ENCODE peak calls at places on chromosome 1, in ten cellular contexts. D is left ventricle myocardium inferior, H is GM12878, B is MM.1S, S is tibial nerve, U is PC-3, G is uterus, T is psoas muscle, Q is left lung, Z is heart left ventricle. O is an unnamed sample. For H3K27me3 and H3K4me1, the result is how much of the 10 kb centered on the place peaks cover.

GRCh38 chr1:85806236-85806965 is 98.2 kb upstream of the ZNHIT6 start:
- DNase-seq in D (no peak), Z (no peak), H (no peak), B (no peak), U (no peak), S (no peak), Q (no peak), G (no peak), T (no peak), O (no peak)

GRCh38 chr1:24021403-24022266 is 41.5 kb upstream of the SRSF10 start:
- DNase-seq in Q (no peak), T (no peak), D (peak), H (no peak), Z (peak), B (no peak), S (no peak), G (no peak), U (no peak), O (peak)

GRCh38 chr1:111497592-111497991 is 5.8 kb downstream of the ADORA3 start:
- DNase-seq in T (no peak), G (no peak), H (no peak), Q (no peak), U (no peak), D (no peak), S (no peak), Z (no peak), B (no peak), O (no peak)

GRCh38 chr1:75618382-75618781 is 7.5 kb upstream of the SLC44A5 start:
- DNase-seq in B (no peak), Q (no peak), S (no peak), H (no peak), D (no peak), T (no peak), U (peak), Z (no peak), G (no peak), O (no peak)

GRCh38 chr1:228058172-228058980 is 24.1 kb upstream of the ARF1 start:
- DNase-seq in T (peak), Q (no peak), S (no peak), H (no peak), G (no peak), Z (no peak), U (no peak), D (no peak), B (no peak), O (no peak)

GRCh38 chr1:38134294-38134755 is 87.7 kb upstream of the POU3F1 start:
- DNase-seq in S (no peak), Z (no peak), D (no peak), Q (no peak), H (no peak), U (no peak), T (no peak), B (no peak), G (no peak), O (no peak)

GRCh38 chr1:87437663-87438295 is 109.1 kb downstream of the LMO4 start:
- DNase-seq in U (no peak), D (no peak), H (no peak), T (no peak), Z (no peak), S (no peak), G (no peak), Q (no peak), B (no peak), O (no peak)

GRCh38 chr1:15033264-15033663 is 120.3 kb upstream of the TMEM51 start:
- DNase-seq in B (no peak), T (no peak), H (no peak), D (no peak), Z (no peak), Q (no peak), S (no peak), U (peak), G (no peak), O (no peak)

GRCh38 chr1:232905324-232906034 is 44.9 kb upstream of the NTPCR start:
- DNase-seq in Z (no peak), H (no peak), B (no peak), G (no peak), Q (no peak), U (peak), D (no peak), T (no peak), S (no peak), O (peak)

GRCh38 chr1:217889401-217889800 is 258.3 kb downstream of the SPATA17 start:
- DNase-seq in D (no peak), T (no peak), H (no peak), G (no peak), U (peak), B (no peak), Q (no peak), Z (no peak), S (no peak), O (no peak)
- TF ChIP-seq CTCF in D (peak), T (no peak), H (no peak), G (no peak), U (peak), B (peak), Q (no peak), Z (no peak), S (no peak), O (no peak)

GRCh38 chr1:35656863-35657232 is 15.5 kb upstream of the PSMB2 start:
- DNase-seq in H (no peak), S (no peak), Z (no peak), T (no peak), B (no peak), D (no peak), U (no peak), Q (no peak), G (no peak), O (no peak)
- H3K27me3 ChIP-seq in H (under half), S (under half), Z (under half), T (under half), B (under half), D (under half), U (under half), Q (under half), G (under half), O (under half)

GRCh38 chr1:31581821-31582810 is 5.8 kb downstream of the TINAGL1 start:
- DNase-seq in B (no peak), G (no peak), Z (no peak), S (no peak), D (no peak), Q (no peak), T (no peak), H (no peak), U (peak), O (no peak)
- H3K4me1 ChIP-seq in B (under half), G (under half), Z (half or more), S (half or more), D (half or more), Q (under half), T (under half), H (under half), U (half or more), O (half or more)

GRCh38 chr1:47529520-47530098 is 91.8 kb downstream of the FOXD2 start:
- DNase-seq in G (no peak), H (no peak), D (no peak), U (peak), T (no peak), S (no peak), Z (no peak), B (peak), Q (no peak), O (no peak)
- TF ChIP-seq CTCF in G (no peak), H (peak), D (peak), U (peak), T (peak), S (peak), Z (no peak), B (peak), Q (peak), O (peak)

DNA sequence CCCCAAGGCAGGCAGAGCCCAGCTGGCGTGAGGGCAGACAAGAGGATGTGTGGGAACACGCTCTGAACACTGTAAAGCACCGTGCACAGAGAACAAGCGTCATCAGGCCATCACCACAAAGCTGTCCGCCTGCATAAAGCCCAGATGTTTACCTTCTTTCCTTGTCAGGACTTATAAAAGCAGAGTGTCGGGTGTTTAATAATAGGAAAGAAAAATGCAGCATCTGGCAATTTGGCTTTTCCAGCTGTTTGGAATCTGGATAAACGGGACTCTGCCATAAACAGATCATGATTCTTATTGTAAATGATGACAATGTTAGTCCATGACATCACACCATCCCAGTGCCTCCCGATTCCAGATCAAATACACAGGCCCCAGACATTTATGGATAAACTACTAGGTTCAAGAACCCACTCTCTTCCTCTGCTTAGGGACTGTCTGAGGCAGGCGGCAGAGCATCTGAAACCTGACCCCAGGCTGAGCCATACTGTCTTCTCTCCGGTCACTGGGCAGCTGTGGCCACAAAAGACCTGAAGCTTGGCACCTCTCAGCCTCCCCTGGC is 4.2 kb downstream of the GLIS1 start:
- DNase-seq in T (no peak), S (no peak), D (no peak), Z (no peak), B (peak), Q (no peak), H (no peak), G (no peak), U (peak), O (no peak)
- H3K27me3 ChIP-seq in T (under half), S (under half), D (half or more), Z (under half), B (under half), Q (half or more), H (under half), G (under half), U (under half), O (half or more)

GRCh38 chr1:184892116-184892515 is 82.2 kb downstream of the NIBAN1 start:
- DNase-seq in T (no peak), B (no peak), H (no peak), G (no peak), D (no peak), Q (no peak), Z (no peak), U (peak), S (no peak), O (no peak)
- H3K4me1 ChIP-seq in T (under half), B (under half), H (under half), G (under half), D (half or more), Q (under half), Z (half or more), U (under half), S (under half), O (under half)

DNA sequence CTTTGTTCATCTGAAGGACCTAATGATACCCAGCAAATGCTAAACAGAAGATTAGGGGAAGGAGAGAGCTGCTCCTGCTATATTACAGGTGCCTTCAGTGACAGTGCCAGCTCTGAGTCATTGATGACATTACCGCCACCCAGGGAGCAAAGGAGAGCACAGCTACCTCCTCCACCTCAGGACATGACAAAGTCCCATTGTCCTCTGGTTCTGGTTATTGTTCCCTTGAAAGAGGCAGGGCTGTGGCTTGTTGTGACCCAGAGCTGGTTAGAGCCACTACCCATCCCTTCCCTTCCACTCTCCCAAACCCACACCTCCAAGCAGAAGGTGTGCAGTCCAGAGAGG is 363.5 kb upstream of the DUSP10 start:
- DNase-seq in H (no peak), S (no peak), Z (no peak), Q (no peak), B (no peak), U (peak), T (no peak), G (no peak), D (no peak), O (no peak)
- TF ChIP-seq CTCF in H (no peak), S (no peak), Z (no peak), Q (no peak), B (no peak), U (peak), T (no peak), G (no peak), D (no peak), O (no peak)

DNA sequence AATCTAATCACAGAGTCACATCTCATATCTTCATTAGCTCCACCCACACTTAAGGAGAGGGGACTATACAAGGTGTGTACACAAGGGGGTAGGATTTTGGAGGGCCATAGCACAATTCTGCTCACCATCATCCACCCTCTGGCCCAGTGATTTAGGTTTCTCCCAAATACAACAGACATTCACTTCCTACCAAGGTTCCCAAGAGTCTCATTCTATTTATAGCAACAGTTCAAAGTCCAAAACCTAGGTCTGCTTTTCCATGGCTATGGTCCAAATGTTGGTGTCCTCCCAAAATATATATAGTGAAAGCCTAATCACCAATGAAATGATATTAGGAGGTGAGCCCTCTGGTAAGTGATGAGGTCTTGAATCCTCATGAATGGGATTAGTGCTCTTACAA is 353.2 kb upstream of the PLD5 start:
- DNase-seq in D (no peak), Z (no peak), B (no peak), Q (no peak), H (no peak), G (no peak), U (no peak), T (no peak), S (no peak), O (no peak)
- H3K27me3 ChIP-seq in D (under half), Z (under half), B (under half), Q (under half), H (under half), G (under half), U (half or more), T (under half), S (under half), O (under half)

GRCh38 chr1:204478166-204478899 is 16.3 kb downstream of the PIK3C2B start:
- DNase-seq in S (no peak), T (no peak), B (no peak), H (no peak), Z (no peak), D (no peak), G (no peak), Q (no peak), U (no peak), O (no peak)

GRCh38 chr1:204477036-204477740 is 17.4 kb downstream of the PIK3C2B start:
- DNase-seq in Q (no peak), B (no peak), S (no peak), U (no peak), D (no peak), Z (no peak), T (no peak), H (no peak), G (no peak), O (no peak)

GRCh38 chr1:204478921-204479320 is 15.7 kb downstream of the PIK3C2B start:
- DNase-seq in U (no peak), Q (no peak), D (no peak), Z (no peak), G (no peak), S (no peak), B (no peak), H (no peak), T (no peak), O (no peak)

GRCh38 chr1:204480515-204480914 is 14.1 kb downstream of the PIK3C2B start:
- DNase-seq in H (no peak), U (no peak), D (no peak), Z (peak), Q (no peak), B (no peak), S (no peak), T (no peak), G (no peak), O (no peak)

DNA sequence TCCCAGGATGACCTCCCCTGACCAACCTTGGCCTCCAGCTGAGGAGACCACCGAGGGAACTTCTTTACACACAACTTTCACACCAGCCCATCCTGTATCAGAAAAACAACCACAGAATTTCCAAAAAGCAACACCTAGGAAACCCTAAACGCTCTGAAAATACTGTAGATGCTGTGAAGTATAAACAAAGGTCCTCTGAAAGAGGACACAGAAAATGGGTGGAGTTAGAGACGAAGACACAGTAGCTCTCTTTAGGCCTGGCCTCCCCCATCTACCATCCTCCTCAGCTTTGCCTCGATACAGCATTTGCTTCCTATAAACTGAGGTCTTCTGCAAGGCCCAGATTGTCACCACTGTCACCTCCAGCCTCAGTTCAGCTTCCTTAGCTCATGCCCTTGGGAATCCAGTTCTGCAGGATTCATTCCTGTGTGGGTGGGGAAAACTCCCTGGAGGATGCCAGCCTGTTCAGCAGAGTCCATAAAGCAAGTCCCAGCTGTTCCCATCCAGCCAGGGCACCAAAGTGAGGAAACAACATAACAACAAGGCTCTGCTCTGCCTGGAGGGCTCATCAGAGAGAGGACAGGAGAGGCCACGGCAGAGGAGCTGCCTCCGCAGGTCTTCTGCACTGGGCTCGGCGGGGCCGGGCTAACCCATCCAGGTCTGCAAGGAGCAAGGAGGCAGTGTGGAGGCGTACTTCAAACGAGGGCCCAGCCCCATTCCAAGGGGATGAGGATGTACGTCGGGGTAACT is 15.0 kb downstream of the PIK3C2B start:
- DNase-seq in D (no peak), Z (no peak), Q (no peak), T (no peak), H (no peak), B (no peak), U (peak), S (no peak), G (no peak), O (no peak)
- H3K4me1 ChIP-seq in D (half or more), Z (half or more), Q (under half), T (half or more), H (under half), B (under half), U (under half), S (half or more), G (under half), O (half or more)

O was measured in heart right ventricle.